ENCODE peak calls at places on chromosomes 13 and 19, in seven cellular contexts. One of them, this sample, is unnamed.

GRCh38 chr19:16376649-16377048 is 52.0 kb downstream of the KLF2 start:
- DNase-seq in H54: peak; percentile 34
- DNase-seq in dorsolateral prefrontal cortex: no peak
- DNase-seq in fibroblast of lung: no peak
- DNase-seq in fibroblast of the conjunctiva: no peak
- DNase-seq in iPS DF 19.7: peak; percentile 7
- DNase-seq in activated naive CD4-positive, alpha-beta T cell treated with anti-CD3 and anti-CD28 coated beads, Interleukin-2, amount 10 ng/mL, durations not matched to agents 7 days and 5 days: peak; percentile 55
- DNase-seq in this sample: no peak

GRCh38 chr13:70623260-70623659 is 515.0 kb upstream of the KLHL1 start:
- DNase-seq in H54: no peak
- DNase-seq in dorsolateral prefrontal cortex: no peak
- DNase-seq in fibroblast of lung: peak; percentile 39
- DNase-seq in fibroblast of the conjunctiva: no peak
- DNase-seq in iPS DF 19.7: no peak
- DNase-seq in activated naive CD4-positive, alpha-beta T cell treated with anti-CD3 and anti-CD28 coated beads, Interleukin-2, amount 10 ng/mL, durations not matched to agents 7 days and 5 days: no peak
- DNase-seq in this sample: no peak

GRCh38 chr19:47414469-47414868 is 4.9 kb downstream of the MEIS3 start:
- DNase-seq in H54: no peak
- DNase-seq in dorsolateral prefrontal cortex: peak; percentile 66
- DNase-seq in fibroblast of lung: no peak
- DNase-seq in fibroblast of the conjunctiva: no peak
- DNase-seq in iPS DF 19.7: no peak
- DNase-seq in activated naive CD4-positive, alpha-beta T cell treated with anti-CD3 and anti-CD28 coated beads, Interleukin-2, amount 10 ng/mL, durations not matched to agents 7 days and 5 days: no peak
- DNase-seq in this sample: no peak

GRCh38 chr13:80141114-80141849 is 199.6 kb downstream of the SPRY2 start:
- DNase-seq in H54: no peak
- DNase-seq in dorsolateral prefrontal cortex: peak; percentile 76
- DNase-seq in fibroblast of lung: peak; percentile 63
- DNase-seq in fibroblast of the conjunctiva: peak; percentile 65
- DNase-seq in iPS DF 19.7: no peak
- DNase-seq in activated naive CD4-positive, alpha-beta T cell treated with anti-CD3 and anti-CD28 coated beads, Interleukin-2, amount 10 ng/mL, durations not matched to agents 7 days and 5 days: no peak
- DNase-seq in this sample: peak; percentile 90

GRCh38 chr19:39136225-39136940 is 10.8 kb downstream of the PAK4 start:
- DNase-seq in H54: no peak
- DNase-seq in dorsolateral prefrontal cortex: no peak
- DNase-seq in fibroblast of lung: no peak
- DNase-seq in fibroblast of the conjunctiva: no peak
- DNase-seq in iPS DF 19.7: no peak
- DNase-seq in activated naive CD4-positive, alpha-beta T cell treated with anti-CD3 and anti-CD28 coated beads, Interleukin-2, amount 10 ng/mL, durations not matched to agents 7 days and 5 days: no peak
- DNase-seq in this sample: no peak

GRCh38 chr19:32642771-32643170 is 32.2 kb downstream of the ANKRD27 start:
- DNase-seq in H54: no peak
- DNase-seq in dorsolateral prefrontal cortex: no peak
- DNase-seq in fibroblast of lung: no peak
- DNase-seq in fibroblast of the conjunctiva: no peak
- DNase-seq in iPS DF 19.7: no peak
- DNase-seq in activated naive CD4-positive, alpha-beta T cell treated with anti-CD3 and anti-CD28 coated beads, Interleukin-2, amount 10 ng/mL, durations not matched to agents 7 days and 5 days: peak; percentile 88
- DNase-seq in this sample: no peak

GRCh38 chr13:47628666-47629065 is 372.4 kb downstream of the SUCLA2 start:
- DNase-seq in H54: peak; percentile 2
- DNase-seq in dorsolateral prefrontal cortex: no peak
- DNase-seq in fibroblast of lung: no peak
- DNase-seq in fibroblast of the conjunctiva: no peak
- DNase-seq in iPS DF 19.7: no peak
- DNase-seq in activated naive CD4-positive, alpha-beta T cell treated with anti-CD3 and anti-CD28 coated beads, Interleukin-2, amount 10 ng/mL, durations not matched to agents 7 days and 5 days: no peak
- DNase-seq in this sample: no peak

GRCh38 chr19:16206637-16207036 is 8.9 kb downstream of the AP1M1 start:
- DNase-seq in H54: no peak
- DNase-seq in dorsolateral prefrontal cortex: no peak
- DNase-seq in fibroblast of lung: no peak
- DNase-seq in fibroblast of the conjunctiva: no peak
- DNase-seq in iPS DF 19.7: no peak
- DNase-seq in activated naive CD4-positive, alpha-beta T cell treated with anti-CD3 and anti-CD28 coated beads, Interleukin-2, amount 10 ng/mL, durations not matched to agents 7 days and 5 days: no peak
- DNase-seq in this sample: no peak

GRCh38 chr19:19624032-19624570 is 3.9 kb downstream of the LPAR2 start:
- DNase-seq in H54: no peak
- DNase-seq in dorsolateral prefrontal cortex: no peak
- DNase-seq in fibroblast of lung: no peak
- DNase-seq in fibroblast of the conjunctiva: no peak
- DNase-seq in iPS DF 19.7: no peak
- DNase-seq in activated naive CD4-positive, alpha-beta T cell treated with anti-CD3 and anti-CD28 coated beads, Interleukin-2, amount 10 ng/mL, durations not matched to agents 7 days and 5 days: no peak
- DNase-seq in this sample: no peak

GRCh38 chr19:4639531-4640246 is 373 bp downstream of the TNFAIP8L1 start:
- DNase-seq in H54: no peak
- DNase-seq in dorsolateral prefrontal cortex: no peak
- DNase-seq in fibroblast of lung: no peak
- DNase-seq in fibroblast of the conjunctiva: no peak
- DNase-seq in iPS DF 19.7: no peak
- DNase-seq in activated naive CD4-positive, alpha-beta T cell treated with anti-CD3 and anti-CD28 coated beads, Interleukin-2, amount 10 ng/mL, durations not matched to agents 7 days and 5 days: no peak
- DNase-seq in this sample: no peak

GRCh38 chr13:80341771-80342271 is 895 bp upstream of the SPRY2 start:
- DNase-seq in H54: peak; percentile 34
- DNase-seq in dorsolateral prefrontal cortex: peak; percentile 47
- DNase-seq in fibroblast of lung: peak; percentile 62
- DNase-seq in fibroblast of the conjunctiva: peak; percentile 53
- DNase-seq in iPS DF 19.7: no peak
- DNase-seq in activated naive CD4-positive, alpha-beta T cell treated with anti-CD3 and anti-CD28 coated beads, Interleukin-2, amount 10 ng/mL, durations not matched to agents 7 days and 5 days: no peak
- DNase-seq in this sample: no peak

GRCh38 chr13:112133489-112134149 is 66.7 kb downstream of the SOX1 start:
- DNase-seq in H54: no peak
- DNase-seq in dorsolateral prefrontal cortex: no peak
- DNase-seq in fibroblast of lung: no peak
- DNase-seq in fibroblast of the conjunctiva: no peak
- DNase-seq in iPS DF 19.7: no peak
- DNase-seq in activated naive CD4-positive, alpha-beta T cell treated with anti-CD3 and anti-CD28 coated beads, Interleukin-2, amount 10 ng/mL, durations not matched to agents 7 days and 5 days: no peak
- DNase-seq in this sample: no peak

GRCh38 chr13:67225252-67226159 is 4.6 kb downstream of the PCDH9 start:
- DNase-seq in H54: no peak
- DNase-seq in dorsolateral prefrontal cortex: no peak
- DNase-seq in fibroblast of lung: no peak
- DNase-seq in fibroblast of the conjunctiva: no peak
- DNase-seq in iPS DF 19.7: no peak
- DNase-seq in activated naive CD4-positive, alpha-beta T cell treated with anti-CD3 and anti-CD28 coated beads, Interleukin-2, amount 10 ng/mL, durations not matched to agents 7 days and 5 days: no peak
- DNase-seq in this sample: no peak